ENCODE peak calls at places on chromosomes 13 and 19, in nine cellular contexts. L is activated T-helper 1 cell treated with Interleukin-2 at 50 U/mL for 16 hours; G is stimulated activated CD8-positive, alpha-beta memory T cell treated with anti-CD3 and anti-CD28 coated beads, Interleukin-15, amount 100 ng/mL, for 4 hours; H is NCI-H82; D is activated CD4-positive, alpha-beta T cell treated with anti-CD3 and anti-CD28 coated beads, Interleukin-2, amount 10 ng/mL, durations not matched to agents 24 days and 14 days; U is T follicular helper cell; A is omental fat pad; V is hippocampal formation; P is ELR. R is an unnamed sample.

GRCh38 chr13:21674271-21675009 is 3.6 kb downstream of the FGF9 start:
- DNase-seq in V (no peak), D (peak), H (no peak), P (peak), L (no peak), A (no peak), G (peak), U (no peak), R (no peak)

GRCh38 chr19:925912-926594 is at the start of gene ARID3A:
- DNase-seq in V (no peak), A (no peak), U (no peak), D (peak), H (peak), G (no peak), L (no peak), P (no peak), R (peak)

GRCh38 chr19:51354742-51355148 is 11.4 kb downstream of the ETFB start:
- DNase-seq in G (no peak), A (no peak), H (peak), L (no peak), V (peak), P (no peak), U (no peak), D (peak), R (no peak)

GRCh38 chr13:27918041-27918917 is 1.5 kb upstream of the PDX1 start:
- DNase-seq in P (no peak), L (no peak), U (no peak), V (no peak), G (no peak), A (no peak), D (no peak), H (no peak), R (no peak)

GRCh38 chr13:82506805-82507404 is 1375.4 kb downstream of the SLITRK1 start:
- DNase-seq in L (no peak), U (no peak), V (no peak), D (no peak), G (no peak), A (no peak), P (no peak), H (no peak), R (no peak)

GRCh38 chr13:75621147-75621546 is 15.0 kb upstream of the LMO7 start:
- DNase-seq in H (no peak), G (no peak), P (peak), D (no peak), A (no peak), L (no peak), V (no peak), U (no peak), R (no peak)

GRCh38 chr13:23570099-23570926 is at the start of gene TNFRSF19:
- DNase-seq in A (no peak), D (no peak), U (no peak), L (no peak), P (peak), G (no peak), H (peak), V (no peak), R (no peak)

GRCh38 chr13:73300718-73301425 is 242.1 kb downstream of the KLF5 start:
- DNase-seq in L (no peak), V (no peak), A (no peak), U (no peak), D (no peak), H (no peak), P (no peak), G (no peak), R (no peak)

GRCh38 chr13:33487575-33488243 is 202.2 kb upstream of the STARD13 start:
- DNase-seq in G (no peak), P (peak), V (peak), U (no peak), D (no peak), H (peak), L (no peak), A (no peak), R (no peak)

GRCh38 chr19:51751655-51752054 is at the start of gene FPR1:
- DNase-seq in L (no peak), V (no peak), H (no peak), U (no peak), D (no peak), G (no peak), A (no peak), P (peak), R (peak)

GRCh38 chr19:32611161-32611560 is 30.2 kb downstream of the PDCD5 start:
- DNase-seq in D (no peak), U (no peak), V (no peak), G (no peak), P (no peak), L (no peak), A (no peak), H (no peak), R (no peak)

GRCh38 chr19:18683955-18684641 is 618 bp downstream of the CRTC1 start:
- DNase-seq in G (no peak), U (no peak), L (no peak), V (no peak), A (no peak), P (no peak), D (no peak), H (peak), R (no peak)

GRCh38 chr19:32012206-32012605 is 333.2 kb upstream of the ZNF507 start:
- DNase-seq in U (no peak), H (no peak), V (no peak), G (no peak), D (no peak), L (no peak), P (no peak), A (no peak), R (no peak)

GRCh38 chr13:20191311-20191901 is 1.3 kb downstream of the GJB2 start:
- DNase-seq in A (no peak), D (peak), G (no peak), V (no peak), L (no peak), H (no peak), P (no peak), U (no peak), R (no peak)

GRCh38 chr19:13817018-13817614 is 21.9 kb downstream of the ZSWIM4 start:
- DNase-seq in L (no peak), A (no peak), D (peak), P (peak), G (no peak), V (no peak), U (no peak), H (peak), R (no peak)

GRCh38 chr19:42426643-42427042 is 545 bp downstream of the LIPE start:
- DNase-seq in G (no peak), V (no peak), P (no peak), U (no peak), A (no peak), L (no peak), D (no peak), H (no peak), R (no peak)

GRCh38 chr19:1469936-1470863 is 8.8 kb downstream of the C19orf25 start:
- DNase-seq in D (peak), V (peak), A (no peak), U (peak), P (peak), H (peak), G (peak), L (peak), R (no peak)

GRCh38 chr19:49844138-49844740 is 6.7 kb upstream of the PTOV1 start:
- DNase-seq in V (no peak), G (no peak), L (no peak), P (no peak), D (no peak), A (no peak), H (no peak), U (no peak), R (no peak)

GRCh38 chr19:35671818-35672217 is 5.5 kb downstream of the UPK1A start:
- DNase-seq in G (no peak), P (no peak), V (no peak), L (no peak), U (no peak), H (no peak), A (no peak), D (no peak), R (no peak)

GRCh38 chr19:4878491-4878968 is 11.1 kb upstream of the PLIN3 start:
- DNase-seq in H (no peak), L (no peak), D (no peak), V (no peak), G (no peak), U (no peak), P (no peak), A (no peak), R (no peak)

GRCh38 chr19:38310986-38311385 is 4.8 kb downstream of the YIF1B start:
- DNase-seq in D (no peak), L (no peak), U (no peak), A (no peak), G (no peak), P (no peak), V (no peak), H (no peak), R (no peak)

GRCh38 chr19:13153627-13154240 is 3.5 kb downstream of the IER2 start:
- DNase-seq in L (no peak), A (no peak), G (no peak), P (no peak), U (no peak), H (peak), V (no peak), D (no peak), R (no peak)

GRCh38 chr19:47310819-47311218 is 1.2 kb downstream of the C5AR1 start:
- DNase-seq in G (no peak), L (no peak), H (peak), U (no peak), V (no peak), P (peak), A (no peak), D (no peak), R (peak)

GRCh38 chr13:32650705-32651311 is 64.6 kb downstream of the PDS5B start:
- DNase-seq in H (peak), U (peak), P (peak), D (peak), A (no peak), L (peak), V (peak), G (no peak), R (no peak)

GRCh38 chr19:29121684-29122083 is 91.3 kb downstream of the UQCRFS1 start:
- DNase-seq in U (no peak), D (no peak), A (no peak), H (peak), G (no peak), P (peak), V (no peak), L (no peak), R (no peak)

GRCh38 chr19:14142262-14143190 is 6.1 kb upstream of the ASF1B start:
- DNase-seq in D (no peak), L (no peak), A (no peak), P (no peak), G (no peak), U (no peak), H (no peak), V (no peak), R (no peak)

GRCh38 chr13:80329250-80329649 is 11.7 kb downstream of the SPRY2 start:
- DNase-seq in D (no peak), A (no peak), L (no peak), H (no peak), P (no peak), G (no peak), V (no peak), U (no peak), R (no peak)

GRCh38 chr13:34035676-34036325 is 217.9 kb downstream of the RFC3 start:
- DNase-seq in L (no peak), H (no peak), V (no peak), U (no peak), G (no peak), D (no peak), P (peak), A (no peak), R (no peak)

GRCh38 chr13:108419768-108420167 is 150.2 kb downstream of the TNFSF13B start:
- DNase-seq in L (no peak), H (no peak), V (no peak), P (no peak), G (no peak), U (no peak), D (no peak), A (no peak), R (no peak)

GRCh38 chr19:8569066-8569761 is 8.0 kb downstream of the MYO1F start:
- DNase-seq in L (peak), H (no peak), U (no peak), V (no peak), P (peak), G (peak), D (peak), A (no peak), R (peak)

GRCh38 chr13:32600891-32601290 is 14.6 kb downstream of the PDS5B start:
- DNase-seq in A (no peak), D (no peak), V (no peak), H (no peak), U (no peak), L (no peak), P (no peak), G (no peak), R (no peak)